ENCODE peak calls at places on chromosomes 1 and 21, in four cellular contexts. X, N, K and D are unnamed samples.

GRCh38 chr1:18178125-18178524 is 70.5 kb downstream of the IGSF21 start:
- DNase-seq in X (no peak), N (no peak), K (no peak), D (peak; percentile 18)

GRCh38 chr1:93874025-93874651 is 4.9 kb downstream of the DNTTIP2 start:
- DNase-seq in X (no peak), N (peak; percentile 72), K (no peak), D (no peak)

GRCh38 chr21:22250355-22250754 is 1252.1 kb downstream of the NCAM2 start:
- DNase-seq in X (no peak), N (no peak), K (no peak), D (no peak)

GRCh38 chr1:47561523-47562007 is 123.7 kb downstream of the FOXD2 start:
- DNase-seq in X (no peak), N (no peak), K (no peak), D (no peak)

GRCh38 chr1:109619655-109620395 is at the start of gene AMPD2:
- DNase-seq in X (peak; percentile 74), N (peak; percentile 89), K (peak; percentile 75), D (peak; percentile 95)

GRCh38 chr1:99737016-99737415 is 29.4 kb downstream of the FRRS1 start:
- DNase-seq in X (peak; percentile 28), N (peak; percentile 77), K (peak; percentile 30), D (no peak)

GRCh38 chr1:111199881-111200801 is at the start of gene DENND2D:
- DNase-seq in X (peak; percentile 81), N (no peak), K (peak; percentile 67), D (peak; percentile 86)

GRCh38 chr1:163106364-163106987 is 37.3 kb downstream of the RGS4 start:
- DNase-seq in X (no peak), N (no peak), K (no peak), D (no peak)

GRCh38 chr21:41304068-41304720 is 12.4 kb upstream of the FAM3B start:
- DNase-seq in X (no peak), N (no peak), K (peak; percentile 56), D (no peak)

GRCh38 chr1:6007318-6008083 is 15.3 kb upstream of the NPHP4 start:
- DNase-seq in X (no peak), N (peak; percentile 40), K (no peak), D (peak; percentile 82)

GRCh38 chr1:40034869-40035268 is 5.7 kb upstream of the CAP1 start:
- DNase-seq in X (no peak), N (no peak), K (no peak), D (no peak)

GRCh38 chr1:234645474-234645953 is 35.5 kb upstream of the IRF2BP2 start:
- DNase-seq in X (no peak), N (no peak), K (no peak), D (no peak)

GRCh38 chr1:174883361-174883760 is 116.4 kb upstream of the CACYBP start:
- DNase-seq in X (no peak), N (peak; percentile 46), K (no peak), D (no peak)

GRCh38 chr1:22805672-22806038 is 95.0 kb downstream of the EPHB2 start:
- DNase-seq in X (no peak), N (no peak), K (no peak), D (no peak)

GRCh38 chr1:244237445-244237844 is 186.4 kb downstream of the ZBTB18 start:
- DNase-seq in X (no peak), N (peak; percentile 15), K (no peak), D (no peak)
- TF ChIP-seq POLR2A in X (no peak), N (no peak), K (no peak), D (no peak)

DNA sequence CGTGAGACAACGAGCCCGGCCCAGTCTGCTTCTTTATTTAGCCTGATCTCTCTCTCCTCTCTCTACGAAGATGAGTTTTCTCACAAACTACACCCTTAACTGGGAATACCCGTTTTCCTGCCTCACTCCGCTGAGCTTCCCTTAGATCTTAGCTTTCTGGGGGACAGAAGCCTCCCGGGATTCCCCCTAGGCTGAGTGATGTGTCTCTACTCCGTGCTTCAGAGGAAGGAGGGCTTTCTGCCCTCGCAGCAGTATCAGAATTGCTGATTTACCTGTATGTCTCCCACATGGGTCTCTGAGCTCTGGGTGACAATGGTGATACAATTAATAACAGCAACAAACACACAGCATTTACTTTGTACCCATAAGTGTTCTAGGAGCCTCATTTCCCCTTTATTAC is 1.0 kb downstream of the ZBTB17 start:
- DNase-seq in X (no peak), N (no peak), K (no peak), D (no peak)
- H3K4me3 ChIP-seq in X (peak overlapping the region; percentile 85), N (peak overlapping the region; percentile 62), K (peak overlapping the region; percentile 96), D (peak overlapping the region; percentile 80)

GRCh38 chr1:68974447-68974846 is 477.6 kb upstream of the DEPDC1 start:
- DNase-seq in X (no peak), N (no peak), K (no peak), D (no peak)

GRCh38 chr1:68973459-68974244 is 476.8 kb upstream of the DEPDC1 start:
- DNase-seq in X (no peak), N (peak; percentile 44), K (no peak), D (no peak)

GRCh38 chr1:68969430-68969829 is 472.5 kb upstream of the DEPDC1 start:
- DNase-seq in X (no peak), N (no peak), K (no peak), D (no peak)

GRCh38 chr1:68975534-68975933 is 478.7 kb upstream of the DEPDC1 start:
- DNase-seq in X (no peak), N (no peak), K (no peak), D (no peak)

GRCh38 chr1:68970571-68970970 is 473.7 kb upstream of the DEPDC1 start:
- DNase-seq in X (no peak), N (no peak), K (no peak), D (no peak)
- TF ChIP-seq POLR2A in X (no peak), N (no peak), K (no peak), D (no peak)

DNA sequence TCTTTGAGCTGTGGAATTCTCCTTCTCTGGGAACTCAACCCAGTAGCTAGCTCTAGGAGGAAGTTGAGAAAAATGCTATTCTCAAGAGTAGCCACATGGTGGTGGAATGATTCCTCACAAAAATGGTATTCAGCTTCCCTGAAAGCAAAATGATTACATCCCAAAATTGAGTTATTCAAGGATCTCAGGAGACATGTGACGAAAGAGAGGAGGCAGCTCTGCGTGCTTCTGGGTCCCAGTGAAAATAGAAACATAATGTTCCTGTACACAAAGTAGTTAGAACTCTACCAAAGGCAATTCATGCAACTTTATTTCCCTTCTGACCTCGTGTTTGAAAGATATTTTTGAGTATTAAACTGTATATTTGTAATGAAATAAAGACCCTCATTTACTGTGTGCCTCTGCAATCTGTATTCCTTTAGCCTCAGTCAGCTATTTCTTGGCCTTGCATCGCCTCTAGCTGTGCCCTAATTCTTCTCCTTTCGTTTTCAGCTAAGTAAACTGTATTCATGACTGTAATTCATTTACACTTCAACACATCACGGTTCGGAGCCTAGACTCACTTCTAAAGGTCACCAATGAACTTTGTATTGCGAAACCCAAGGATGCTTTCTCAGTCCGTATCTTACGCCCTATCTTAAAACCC is 167.3 kb downstream of the FASLG start:
- DNase-seq in X (peak; percentile 47), N (peak; percentile 95), K (peak; percentile 37), D (no peak)
- H3K4me3 ChIP-seq in X (peak overlapping the region; percentile 18), N (no peak overlapping the region), K (no peak overlapping the region), D (no peak overlapping the region)

DNA sequence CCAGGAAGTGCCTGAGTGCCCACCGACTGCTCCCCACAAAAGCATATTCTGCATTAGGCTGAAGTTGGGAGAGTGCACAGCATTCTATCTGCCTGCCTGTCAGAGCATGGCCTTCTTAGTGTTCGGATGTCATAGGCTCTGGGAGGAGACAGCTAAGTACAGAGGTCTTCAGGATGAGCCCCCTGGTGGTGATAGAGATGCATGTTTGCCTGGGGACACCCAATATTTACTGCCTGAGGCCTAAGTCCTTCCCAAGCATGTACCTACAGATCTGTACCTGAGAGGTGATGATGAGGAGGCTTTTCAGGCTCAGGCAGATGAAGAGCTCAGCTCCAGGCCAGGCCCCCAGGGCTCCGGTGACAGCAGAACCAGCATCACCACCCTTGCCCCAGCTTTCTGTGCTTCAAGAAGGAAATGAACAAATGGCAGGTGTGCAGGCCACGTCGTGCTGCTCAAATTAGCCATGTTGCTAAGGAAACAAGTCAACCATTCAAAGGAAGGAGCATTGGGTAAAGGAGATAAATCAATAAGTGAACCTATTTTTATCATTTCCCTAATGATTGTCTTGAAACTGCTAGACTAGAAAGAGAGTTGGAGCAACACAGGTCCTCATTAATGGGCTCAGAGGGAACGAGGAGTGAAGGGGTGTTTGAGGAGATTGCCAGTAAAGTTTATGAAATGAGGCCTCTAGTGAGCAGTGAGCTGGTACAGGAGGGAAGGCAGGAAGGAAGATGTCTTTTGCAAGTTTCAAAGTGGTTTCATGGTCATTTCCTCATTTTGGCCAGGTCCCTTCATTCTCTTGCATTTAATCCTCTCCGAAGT is 21.2 kb downstream of the CACNA1E start:
- DNase-seq in X (no peak), N (peak; percentile 28), K (no peak), D (peak; percentile 78)
- TF ChIP-seq POLR2A in X (no peak), N (no peak), K (no peak), D (no peak)

GRCh38 chr1:173206816-173207595 is at the start of gene TNFSF4:
- DNase-seq in X (no peak), N (peak; percentile 43), K (peak; percentile 61), D (peak; percentile 74)
- H3K4me3 ChIP-seq in X (no peak within 1 kb of the TSS), N (peak within 1 kb of the TSS; percentile 29), K (no peak within 1 kb of the TSS), D (no peak within 1 kb of the TSS)

DNA sequence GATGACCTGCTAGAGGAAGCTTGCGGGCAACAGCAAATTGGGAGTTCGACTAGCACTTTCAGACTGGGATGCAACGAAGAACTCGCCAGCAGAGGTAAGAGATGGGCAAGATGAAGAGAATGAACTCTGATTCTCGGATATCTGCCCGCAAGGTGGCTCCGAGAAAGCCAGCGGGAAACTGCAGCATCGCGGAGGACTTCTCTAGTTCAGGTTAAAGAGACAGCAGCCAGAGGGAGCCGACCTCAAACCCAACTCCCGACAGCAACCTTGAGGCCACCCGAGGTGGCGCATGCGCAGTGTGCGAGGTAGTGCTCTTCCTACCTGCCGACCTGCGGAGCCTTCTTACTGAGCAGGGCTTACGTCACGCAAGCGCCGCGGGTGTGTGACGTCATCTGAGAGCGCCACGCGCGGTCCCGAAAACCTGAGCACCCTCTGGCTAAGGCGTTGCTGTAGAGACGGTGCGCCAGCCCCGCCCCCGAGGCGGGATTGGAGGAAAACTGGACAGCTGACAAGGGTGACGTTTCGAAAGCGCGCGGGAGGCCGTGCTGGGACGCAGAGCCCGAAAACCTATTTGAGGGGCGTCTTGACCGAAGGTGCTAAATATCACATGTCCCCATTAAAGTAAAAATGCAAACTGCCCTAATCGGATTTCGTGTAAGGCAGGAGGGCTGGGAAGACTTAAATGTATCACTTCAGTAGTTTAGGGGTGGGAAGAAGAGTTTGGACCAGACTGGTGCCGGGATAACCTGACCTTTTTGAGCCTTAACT is 110.5 kb upstream of the SLC25A33 start:
- DNase-seq in X (peak; percentile 99), N (peak; percentile 99), K (peak; percentile 100), D (peak; percentile 99)
- TF ChIP-seq POLR2A in X (peak; percentile 30), N (peak; percentile 63), K (no peak), D (no peak)

GRCh38 chr1:185911978-185912377 is 177.8 kb downstream of the HMCN1 start:
- DNase-seq in X (no peak), N (no peak), K (no peak), D (no peak)
- H3K4me3 ChIP-seq in X (no peak overlapping the region), N (no peak overlapping the region), K (no peak overlapping the region), D (no peak overlapping the region)

DNA sequence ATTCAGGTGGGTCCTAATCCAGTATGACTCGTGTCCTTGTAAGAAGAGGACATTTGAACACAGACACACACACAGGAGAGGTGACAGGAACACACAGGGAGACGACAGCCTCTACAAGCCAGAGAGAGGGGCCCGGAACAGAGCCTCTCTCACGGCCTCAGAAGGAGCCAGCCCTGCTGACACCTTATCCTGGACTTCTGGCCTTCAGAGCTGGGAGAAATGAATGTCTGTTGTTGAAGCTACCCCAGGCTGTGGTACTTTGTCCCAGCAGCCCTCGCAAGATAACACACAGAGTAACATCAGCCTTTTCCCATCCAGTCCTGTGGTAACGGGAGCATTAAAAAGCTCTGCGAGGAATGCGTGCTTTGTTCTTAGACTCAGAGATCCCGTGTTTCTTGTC is 131.1 kb downstream of the SIM2 start:
- DNase-seq in X (no peak), N (no peak), K (no peak), D (no peak)
- TF ChIP-seq POLR2A in X (no peak), N (no peak), K (no peak), D (no peak)